ENCODE peak calls at places on chromosomes 16 and 17, in five cellular contexts. One of them, this sample, is unnamed.

GRCh38 chr17:77535435-77535834 is 394.7 kb downstream of the SEC14L1 start:
- DNase-seq in GM23338: no peak
- DNase-seq in neural progenitor cell: no peak
- DNase-seq in HCT116: no peak
- DNase-seq in OCI-LY7: no peak
- DNase-seq in this sample: peak; percentile 2

GRCh38 chr17:44086364-44087311 is 16.1 kb downstream of the G6PC3 start:
- DNase-seq in neural progenitor cell: peak; percentile 67
- DNase-seq in HCT116: peak; percentile 37
- DNase-seq in OCI-LY7: no peak
- DNase-seq in GM23338: peak; percentile 52
- DNase-seq in this sample: peak; percentile 92

GRCh38 chr16:24289301-24289700 is 33.2 kb downstream of the CACNG3 start:
- DNase-seq in OCI-LY7: no peak
- DNase-seq in neural progenitor cell: no peak
- DNase-seq in GM23338: no peak
- DNase-seq in HCT116: no peak
- DNase-seq in this sample: no peak

GRCh38 chr16:9115277-9115676 is 23.8 kb downstream of the HAPSTR1 start:
- DNase-seq in HCT116: no peak
- DNase-seq in GM23338: no peak
- DNase-seq in OCI-LY7: no peak
- DNase-seq in neural progenitor cell: no peak
- DNase-seq in this sample: no peak

GRCh38 chr17:82907797-82908261 is 68.0 kb upstream of the ZNF750 start:
- DNase-seq in GM23338: no peak
- DNase-seq in neural progenitor cell: no peak
- DNase-seq in OCI-LY7: no peak
- DNase-seq in HCT116: no peak
- DNase-seq in this sample: no peak

GRCh38 chr16:76946879-76947278 is 244.1 kb upstream of the MON1B start:
- DNase-seq in OCI-LY7: no peak
- DNase-seq in neural progenitor cell: no peak
- DNase-seq in GM23338: no peak
- DNase-seq in HCT116: peak; percentile 2
- DNase-seq in this sample: peak; percentile 61

GRCh38 chr17:77489898-77490265 is 349.1 kb downstream of the SEC14L1 start:
- DNase-seq in HCT116: no peak
- DNase-seq in GM23338: no peak
- DNase-seq in neural progenitor cell: no peak
- DNase-seq in OCI-LY7: no peak
- DNase-seq in this sample: no peak

GRCh38 chr17:55267777-55268648 is 3.3 kb downstream of the HLF start:
- DNase-seq in HCT116: no peak
- DNase-seq in neural progenitor cell: no peak
- DNase-seq in OCI-LY7: no peak
- DNase-seq in GM23338: no peak
- DNase-seq in this sample: no peak

GRCh38 chr17:5011928-5012327 is 14.2 kb downstream of the KIF1C start:
- DNase-seq in HCT116: no peak
- DNase-seq in GM23338: no peak
- DNase-seq in neural progenitor cell: no peak
- DNase-seq in OCI-LY7: no peak
- DNase-seq in this sample: no peak

GRCh38 chr16:84313921-84314320 is 19.2 kb downstream of the WFDC1 start:
- DNase-seq in HCT116: no peak
- DNase-seq in GM23338: no peak
- DNase-seq in OCI-LY7: no peak
- DNase-seq in neural progenitor cell: no peak
- DNase-seq in this sample: no peak

GRCh38 chr17:71117461-71117860 is 948.1 kb downstream of the KCNJ2 start:
- DNase-seq in neural progenitor cell: peak; percentile 50
- DNase-seq in OCI-LY7: no peak
- DNase-seq in HCT116: no peak
- DNase-seq in GM23338: no peak
- DNase-seq in this sample: no peak

GRCh38 chr16:56354746-56355145 is 70.6 kb downstream of the AMFR start:
- DNase-seq in GM23338: no peak
- DNase-seq in HCT116: no peak
- DNase-seq in OCI-LY7: no peak
- DNase-seq in neural progenitor cell: no peak
- DNase-seq in this sample: no peak

GRCh38 chr17:57834146-57834741 is 15.6 kb downstream of the MRPS23 start:
- DNase-seq in neural progenitor cell: peak; percentile 51
- DNase-seq in GM23338: peak; percentile 78
- DNase-seq in HCT116: no peak
- DNase-seq in OCI-LY7: no peak
- DNase-seq in this sample: no peak

GRCh38 chr16:5056347-5056746 is 9.4 kb downstream of the C16orf89 start:
- DNase-seq in OCI-LY7: peak; percentile 45
- DNase-seq in HCT116: peak; percentile 37
- DNase-seq in GM23338: peak; percentile 90
- DNase-seq in neural progenitor cell: peak; percentile 80
- DNase-seq in this sample: peak; percentile 46

GRCh38 chr17:55576237-55576998 is 65.2 kb upstream of the SMIM36 start:
- DNase-seq in OCI-LY7: no peak
- DNase-seq in neural progenitor cell: no peak
- DNase-seq in HCT116: peak; percentile 15
- DNase-seq in GM23338: no peak
- DNase-seq in this sample: peak; percentile 18

GRCh38 chr16:87080571-87081167 is 236.5 kb downstream of the C16orf95 start:
- DNase-seq in HCT116: peak; percentile 10
- DNase-seq in neural progenitor cell: no peak
- DNase-seq in OCI-LY7: no peak
- DNase-seq in GM23338: no peak
- DNase-seq in this sample: no peak

GRCh38 chr16:10756574-10756973 is 12.9 kb downstream of the NUBP1 start:
- DNase-seq in GM23338: no peak
- DNase-seq in HCT116: no peak
- DNase-seq in neural progenitor cell: no peak
- DNase-seq in OCI-LY7: no peak
- DNase-seq in this sample: no peak

GRCh38 chr16:49615606-49616005 is 240.3 kb downstream of the ZNF423 start:
- DNase-seq in OCI-LY7: no peak
- DNase-seq in HCT116: no peak
- DNase-seq in GM23338: no peak
- DNase-seq in neural progenitor cell: no peak
- DNase-seq in this sample: no peak

GRCh38 chr17:74369221-74369620 is 1.9 kb downstream of the GPR142 start:
- DNase-seq in OCI-LY7: peak; percentile 38
- DNase-seq in GM23338: peak; percentile 66
- DNase-seq in HCT116: no peak
- DNase-seq in neural progenitor cell: peak; percentile 67
- DNase-seq in this sample: no peak

GRCh38 chr17:4304417-4305027 is 40.7 kb upstream of the ANKFY1 start:
- DNase-seq in OCI-LY7: peak; percentile 65
- DNase-seq in GM23338: peak; percentile 81
- DNase-seq in HCT116: peak; percentile 18
- DNase-seq in neural progenitor cell: peak; percentile 69
- DNase-seq in this sample: peak; percentile 69

GRCh38 chr17:6323626-6324356 is 111.1 kb downstream of the AIPL1 start:
- DNase-seq in HCT116: peak; percentile 70
- DNase-seq in OCI-LY7: no peak
- DNase-seq in GM23338: peak; percentile 47
- DNase-seq in neural progenitor cell: no peak
- DNase-seq in this sample: no peak

GRCh38 chr17:52789829-52790228 is 631.3 kb upstream of the CA10 start:
- DNase-seq in OCI-LY7: no peak
- DNase-seq in HCT116: no peak
- DNase-seq in neural progenitor cell: no peak
- DNase-seq in GM23338: no peak
- DNase-seq in this sample: no peak

GRCh38 chr17:72397687-72398086 is 276.9 kb downstream of the SOX9 start:
- DNase-seq in GM23338: no peak
- DNase-seq in OCI-LY7: no peak
- DNase-seq in HCT116: no peak
- DNase-seq in neural progenitor cell: no peak
- DNase-seq in this sample: no peak

GRCh38 chr17:33072421-33073175 is 81.0 kb downstream of the SPACA3 start:
- DNase-seq in HCT116: no peak
- DNase-seq in neural progenitor cell: no peak
- DNase-seq in OCI-LY7: no peak
- DNase-seq in GM23338: no peak
- DNase-seq in this sample: no peak

GRCh38 chr16:64202571-64202970 is 919.3 kb downstream of the CDH11 start:
- DNase-seq in GM23338: no peak
- DNase-seq in HCT116: no peak
- DNase-seq in neural progenitor cell: no peak
- DNase-seq in OCI-LY7: no peak
- DNase-seq in this sample: no peak

GRCh38 chr16:70158261-70158939 is 15.2 kb upstream of the CLEC18C start:
- DNase-seq in GM23338: peak; percentile 37
- DNase-seq in OCI-LY7: no peak
- DNase-seq in HCT116: no peak
- DNase-seq in neural progenitor cell: no peak
- DNase-seq in this sample: peak; percentile 10

GRCh38 chr17:19641687-19642372 is 6.7 kb upstream of the ALDH3A2 start:
- DNase-seq in neural progenitor cell: no peak
- DNase-seq in OCI-LY7: no peak
- DNase-seq in HCT116: no peak
- DNase-seq in GM23338: no peak
- DNase-seq in this sample: no peak

GRCh38 chr16:56389554-56389953 is 35.8 kb downstream of the AMFR start:
- DNase-seq in HCT116: no peak
- DNase-seq in OCI-LY7: no peak
- DNase-seq in neural progenitor cell: no peak
- DNase-seq in GM23338: no peak
- DNase-seq in this sample: no peak

GRCh38 chr17:16944334-16945140 is 27.4 kb downstream of the TNFRSF13B start:
- DNase-seq in OCI-LY7: no peak
- DNase-seq in GM23338: no peak
- DNase-seq in neural progenitor cell: peak; percentile 0
- DNase-seq in HCT116: no peak
- DNase-seq in this sample: no peak

GRCh38 chr17:48351916-48352332 is 78.1 kb downstream of the SKAP1 start:
- DNase-seq in OCI-LY7: peak; percentile 64
- DNase-seq in neural progenitor cell: peak; percentile 34
- DNase-seq in GM23338: peak; percentile 53
- DNase-seq in HCT116: peak; percentile 46
- DNase-seq in this sample: peak; percentile 36

GRCh38 chr16:47732806-47733150 is 271.6 kb downstream of the PHKB start:
- DNase-seq in neural progenitor cell: no peak
- DNase-seq in OCI-LY7: no peak
- DNase-seq in GM23338: peak; percentile 19
- DNase-seq in HCT116: peak; percentile 10
- DNase-seq in this sample: no peak

GRCh38 chr16:22937169-22937568 is 123.2 kb downstream of the HS3ST2 start:
- DNase-seq in neural progenitor cell: no peak
- DNase-seq in HCT116: no peak
- DNase-seq in GM23338: no peak
- DNase-seq in OCI-LY7: no peak
- DNase-seq in this sample: no peak

GRCh38 chr17:48721009-48721402 is 1.3 kb downstream of the PRAC1 start:
- DNase-seq in neural progenitor cell: no peak
- DNase-seq in OCI-LY7: no peak
- DNase-seq in GM23338: no peak
- DNase-seq in HCT116: no peak
- DNase-seq in this sample: no peak

GRCh38 chr17:29401237-29401636 is 11.1 kb downstream of the TAOK1 start:
- DNase-seq in neural progenitor cell: no peak
- DNase-seq in GM23338: no peak
- DNase-seq in OCI-LY7: peak; percentile 11
- DNase-seq in HCT116: no peak
- DNase-seq in this sample: no peak

GRCh38 chr17:29399634-29400033 is 9.5 kb downstream of the TAOK1 start:
- DNase-seq in OCI-LY7: no peak
- DNase-seq in GM23338: no peak
- DNase-seq in HCT116: no peak
- DNase-seq in neural progenitor cell: no peak
- DNase-seq in this sample: no peak

GRCh38 chr17:29400818-29401217 is 10.7 kb downstream of the TAOK1 start:
- DNase-seq in OCI-LY7: no peak
- DNase-seq in neural progenitor cell: no peak
- DNase-seq in HCT116: no peak
- DNase-seq in GM23338: no peak
- DNase-seq in this sample: no peak
- TF ChIP-seq EZH2phosphoT487 in OCI-LY7: no peak
- TF ChIP-seq EZH2phosphoT487 in neural progenitor cell: no peak
- TF ChIP-seq EZH2phosphoT487 in HCT116: no peak
- TF ChIP-seq EZH2phosphoT487 in GM23338: no peak
- TF ChIP-seq EZH2phosphoT487 in this sample: no peak

GRCh38 chr16:26735521-26735920 is 331.2 kb upstream of the C16orf82 start:
- DNase-seq in HCT116: no peak
- DNase-seq in OCI-LY7: no peak
- DNase-seq in GM23338: no peak
- DNase-seq in neural progenitor cell: no peak
- DNase-seq in this sample: no peak

GRCh38 chr16:26727801-26728200 is 338.9 kb upstream of the C16orf82 start:
- DNase-seq in GM23338: no peak
- DNase-seq in HCT116: no peak
- DNase-seq in OCI-LY7: no peak
- DNase-seq in neural progenitor cell: no peak
- DNase-seq in this sample: no peak

GRCh38 chr16:26731729-26732128 is 335.0 kb upstream of the C16orf82 start:
- DNase-seq in GM23338: no peak
- DNase-seq in neural progenitor cell: no peak
- DNase-seq in OCI-LY7: no peak
- DNase-seq in HCT116: no peak
- DNase-seq in this sample: no peak

DNA sequence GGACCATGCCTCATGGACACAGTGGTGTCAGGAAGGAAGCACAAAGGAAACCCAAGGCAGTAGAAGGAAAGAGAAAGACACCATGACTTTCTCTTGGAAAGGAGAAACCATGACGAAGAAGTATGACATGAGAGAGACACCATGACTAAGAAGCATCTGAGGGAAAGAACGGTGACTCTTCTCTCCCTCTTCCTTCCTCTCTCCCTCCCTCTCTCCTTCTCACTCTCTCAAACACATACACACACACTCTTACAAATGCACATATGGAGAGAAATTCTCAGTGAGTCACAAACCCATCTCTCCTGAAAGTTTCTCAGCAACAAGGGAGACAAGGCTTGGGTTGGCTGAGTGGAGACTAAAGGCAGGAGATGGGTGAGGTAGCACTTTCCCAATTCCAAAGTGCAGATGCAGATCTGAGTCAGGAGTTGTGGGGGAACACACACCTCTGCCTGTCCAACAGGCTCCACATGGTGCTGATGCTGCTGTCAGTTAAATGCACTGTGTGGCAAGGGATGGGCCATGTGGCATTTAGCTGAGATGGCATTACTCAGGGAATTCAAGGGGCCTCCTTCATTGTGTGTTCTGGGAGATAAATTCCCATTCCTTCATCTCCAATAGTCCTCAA is 336.7 kb upstream of the C16orf82 start:
- DNase-seq in HCT116: no peak
- DNase-seq in neural progenitor cell: no peak
- DNase-seq in OCI-LY7: no peak
- DNase-seq in GM23338: no peak
- DNase-seq in this sample: no peak
- TF ChIP-seq CTCF in HCT116: no peak
- TF ChIP-seq CTCF in neural progenitor cell: no peak
- TF ChIP-seq CTCF in OCI-LY7: no peak
- TF ChIP-seq CTCF in GM23338: no peak
- TF ChIP-seq CTCF in this sample: no peak

GRCh38 chr16:85615014-85615851 is 2.1 kb downstream of the GSE1 start:
- DNase-seq in HCT116: peak; percentile 93
- DNase-seq in GM23338: peak; percentile 72
- DNase-seq in neural progenitor cell: peak; percentile 86
- DNase-seq in OCI-LY7: no peak
- DNase-seq in this sample: peak; percentile 95
- TF ChIP-seq EZH2phosphoT487 in HCT116: no peak
- TF ChIP-seq EZH2phosphoT487 in GM23338: no peak
- TF ChIP-seq EZH2phosphoT487 in neural progenitor cell: no peak
- TF ChIP-seq EZH2phosphoT487 in OCI-LY7: no peak
- TF ChIP-seq EZH2phosphoT487 in this sample: no peak

GRCh38 chr17:46031440-46031839 is 32.4 kb downstream of the STH start:
- DNase-seq in GM23338: no peak
- DNase-seq in OCI-LY7: no peak
- DNase-seq in neural progenitor cell: no peak
- DNase-seq in HCT116: no peak
- DNase-seq in this sample: no peak
- TF ChIP-seq CTCF in GM23338: no peak
- TF ChIP-seq CTCF in OCI-LY7: no peak
- TF ChIP-seq CTCF in neural progenitor cell: no peak
- TF ChIP-seq CTCF in HCT116: no peak
- TF ChIP-seq CTCF in this sample: no peak